ENCODE peak calls at places on chromosomes 2 and 18, in nine cellular contexts. A, L, R, J, Y, W, G, S and D are unnamed samples.
A peak's percentile ranks its signal among the peaks of the same experiment; 100 is the strongest.

GRCh38 chr2:178282075-178282474 is 87.8 kb downstream of the OSBPL6 start:
- DNase-seq in R (no peak), A (no peak), L (no peak), Y (no peak), S (peak; percentile 82), W (no peak), J (no peak), G (no peak), D (no peak)

GRCh38 chr2:97982621-97983020 is 13.1 kb downstream of the TMEM131 start:
- DNase-seq in Y (no peak), L (no peak), G (no peak), S (no peak), W (no peak), A (no peak), R (no peak), J (no peak), D (no peak)

GRCh38 chr2:128286011-128286721 is 32.5 kb downstream of the HS6ST1 start:
- DNase-seq in S (peak; percentile 5), G (no peak), R (no peak), Y (no peak), A (peak; percentile 79), J (peak; percentile 17), W (no peak), L (no peak), D (no peak)

GRCh38 chr18:49959176-49959575 is 145.8 kb upstream of the ACAA2 start:
- DNase-seq in W (no peak), A (no peak), S (no peak), Y (no peak), L (peak; percentile 27), J (no peak), R (no peak), G (no peak), D (no peak)

GRCh38 chr2:217270801-217271121 is 410.9 kb upstream of the TNP1 start:
- DNase-seq in Y (no peak), W (no peak), L (no peak), R (no peak), S (peak; percentile 26), J (no peak), A (no peak), G (no peak), D (no peak)

GRCh38 chr2:64276417-64277095 is 132.3 kb upstream of the PELI1 start:
- DNase-seq in J (no peak), R (no peak), L (no peak), S (peak; percentile 63), A (no peak), W (no peak), Y (no peak), G (no peak), D (no peak)

GRCh38 chr18:59927246-59927825 is 27.5 kb downstream of the PMAIP1 start:
- DNase-seq in Y (no peak), A (no peak), L (peak; percentile 69), G (no peak), J (no peak), W (no peak), R (no peak), S (peak; percentile 66), D (peak; percentile 70)

GRCh38 chr2:81304154-81304830 is 999.7 kb upstream of the LRRTM1 start:
- DNase-seq in R (no peak), A (no peak), S (no peak), W (peak; percentile 25), J (no peak), L (no peak), G (no peak), Y (no peak), D (no peak)

GRCh38 chr2:84924173-84925106 is 19.0 kb downstream of the TMSB10 start:
- DNase-seq in Y (no peak), W (no peak), L (no peak), R (no peak), S (peak; percentile 85), A (peak; percentile 64), J (no peak), G (no peak), D (no peak)

GRCh38 chr2:9089831-9090230 is 86.3 kb upstream of the MBOAT2 start:
- DNase-seq in L (no peak), A (no peak), J (no peak), W (no peak), R (no peak), G (no peak), Y (no peak), S (peak; percentile 78), D (no peak)

GRCh38 chr2:69943000-69943840 is 18.2 kb downstream of the ASPRV1 start:
- DNase-seq in G (no peak), W (no peak), J (no peak), A (no peak), R (no peak), S (no peak), Y (no peak), L (no peak), D (no peak)

GRCh38 chr2:61793389-61793836 is 60.4 kb downstream of the FAM161A start:
- DNase-seq in L (peak; percentile 88), W (peak; percentile 68), S (peak; percentile 72), A (peak; percentile 86), G (peak; percentile 25), Y (peak; percentile 12), J (peak; percentile 44), R (peak; percentile 71), D (peak; percentile 82)

GRCh38 chr2:20925265-20925889 is 102.5 kb upstream of the LDAH start:
- DNase-seq in A (no peak), W (no peak), R (peak; percentile 60), L (no peak), G (no peak), J (no peak), S (peak; percentile 15), Y (no peak), D (no peak)

GRCh38 chr2:98188351-98189046 is 101.5 kb downstream of the VWA3B start:
- DNase-seq in L (no peak), W (no peak), J (no peak), A (no peak), S (peak; percentile 12), Y (no peak), G (no peak), R (no peak), D (peak; percentile 36)

GRCh38 chr2:28717339-28717758 is 34.3 kb upstream of the PPP1CB start:
- DNase-seq in A (peak; percentile 77), J (peak; percentile 78), G (no peak), S (peak; percentile 98), R (no peak), L (no peak), W (no peak), Y (no peak), D (no peak)

GRCh38 chr2:235493402-235493774 is 455 bp upstream of the AGAP1 start:
- DNase-seq in S (peak; percentile 52), J (no peak), Y (no peak), R (no peak), W (peak; percentile 30), G (no peak), A (no peak), L (no peak), D (no peak)

GRCh38 chr2:202910687-202911086 is 786 bp downstream of the WDR12 start:
- DNase-seq in Y (no peak), R (no peak), J (no peak), S (no peak), G (no peak), L (no peak), A (no peak), W (no peak), D (no peak)

GRCh38 chr2:109372171-109372568 is 241.6 kb downstream of the SEPTIN10 start:
- DNase-seq in A (no peak), G (no peak), S (no peak), R (no peak), J (no peak), W (no peak), L (no peak), Y (no peak), D (no peak)

GRCh38 chr2:121898483-121898882 is 143.0 kb downstream of the TSN start:
- DNase-seq in G (no peak), R (no peak), J (no peak), L (no peak), A (no peak), W (no peak), Y (peak; percentile 2), S (peak; percentile 93), D (no peak)

DNA sequence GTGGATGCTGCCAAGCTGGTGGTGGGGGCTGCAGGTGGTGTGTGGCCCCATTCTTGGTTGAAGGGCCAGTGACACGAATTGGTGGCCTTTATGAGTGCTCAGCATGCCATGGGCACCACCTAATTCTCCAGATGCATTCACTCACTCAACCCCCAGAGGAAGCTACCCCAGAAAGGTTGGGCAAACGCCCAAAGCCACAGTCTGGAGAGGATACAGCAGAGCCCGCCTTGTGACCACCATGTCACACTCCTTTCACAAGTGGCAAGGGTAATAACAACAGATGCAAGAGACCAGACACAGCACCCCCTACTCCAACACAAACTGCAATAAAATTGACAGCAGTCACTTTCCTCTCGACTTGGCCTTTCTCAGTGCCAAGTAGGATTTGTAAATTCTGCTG is 27.0 kb downstream of the MC2R start:
- DNase-seq in R (no peak), J (no peak), S (no peak), A (no peak), L (no peak), G (no peak), Y (no peak), W (no peak), D (no peak)
- TF ChIP-seq CTCF in R (no peak), J (no peak), S (no peak), A (no peak), L (no peak), G (no peak), Y (no peak), W (no peak), D (no peak)

GRCh38 chr18:74819433-74820059 is 221.9 kb downstream of the ZNF407 start:
- DNase-seq in S (peak; percentile 34), A (no peak), L (no peak), W (peak; percentile 65), R (no peak), J (no peak), Y (no peak), G (no peak), D (peak; percentile 13)
- TF ChIP-seq CTCF in S (peak; percentile 53), A (no peak), L (peak; percentile 32), W (peak; percentile 78), R (peak; percentile 65), J (peak; percentile 13), Y (no peak), G (peak; percentile 20), D (peak; percentile 15)

DNA sequence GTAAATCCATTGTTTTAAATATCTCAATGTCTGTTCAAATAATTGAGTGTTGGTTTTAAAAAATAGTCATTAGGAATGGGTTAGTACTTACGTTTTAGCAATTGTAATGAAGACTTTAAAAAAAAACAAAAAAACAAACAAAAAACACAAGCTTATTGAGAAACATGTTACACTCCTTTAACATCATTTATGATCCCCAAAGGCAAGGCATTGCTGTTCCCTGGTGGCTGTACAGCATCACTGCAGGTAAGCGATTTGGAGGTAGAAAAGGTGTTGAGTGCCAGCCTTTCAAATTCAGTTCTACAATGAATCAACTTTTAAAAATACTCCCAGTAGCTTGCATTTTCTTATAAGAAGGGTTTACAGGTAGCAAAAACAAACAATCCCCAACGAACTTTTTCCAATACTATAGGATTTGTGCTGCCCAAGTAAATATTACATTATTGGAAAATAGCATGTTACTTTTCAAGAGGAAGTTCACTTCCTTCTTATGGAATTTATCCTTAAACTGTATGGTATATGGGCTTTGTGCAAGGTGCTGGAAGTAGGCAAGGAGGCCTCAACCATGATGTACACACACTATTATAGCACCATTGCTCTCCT is 27.5 kb downstream of the CNRIP1 start:
- DNase-seq in A (no peak), G (no peak), R (no peak), J (no peak), Y (no peak), W (peak; percentile 27), S (peak; percentile 37), L (peak; percentile 34), D (peak; percentile 42)
- TF ChIP-seq CTCF in A (peak; percentile 43), G (peak; percentile 65), R (peak; percentile 77), J (peak; percentile 73), Y (peak; percentile 64), W (peak; percentile 82), S (peak; percentile 70), L (peak; percentile 72), D (peak; percentile 72)

GRCh38 chr2:207230261-207231105 is 64.7 kb upstream of the KLF7 start:
- DNase-seq in G (no peak), S (peak; percentile 40), Y (no peak), J (no peak), L (no peak), R (no peak), A (no peak), W (peak; percentile 23), D (peak; percentile 25)
- TF ChIP-seq CTCF in G (peak; percentile 41), S (peak; percentile 64), Y (peak; percentile 24), J (peak; percentile 39), L (peak; percentile 22), R (peak; percentile 58), A (peak; percentile 42), W (peak; percentile 60), D (no peak)